ENCODE peak calls at places on chromosomes 1 and 21, in four cellular contexts. X is K562, B is GM12878, E is HepG2. S is an unnamed sample.

GRCh38 chr1:8874230-8875201 is 4.0 kb downstream of the ENO1 start:
- DNase-seq in X (no peak), B (no peak), E (no peak), S (no peak)

GRCh38 chr1:29197590-29197924 is 15.9 kb upstream of the SRSF4 start:
- DNase-seq in X (peak), B (no peak), E (peak), S (peak)

GRCh38 chr1:60898987-60899386 is 183.4 kb upstream of the NFIA start:
- DNase-seq in X (no peak), B (peak), E (no peak), S (no peak)

GRCh38 chr21:42939581-42940413 is 14.4 kb upstream of the ERVH48-1 start:
- DNase-seq in X (no peak), B (no peak), E (peak), S (peak)

GRCh38 chr1:89563957-89564604 is 39.5 kb downstream of the LRRC8B start:
- DNase-seq in X (no peak), B (no peak), E (no peak), S (no peak)

GRCh38 chr1:243179714-243180113 is 75.4 kb downstream of the CEP170 start:
- DNase-seq in X (no peak), B (no peak), E (no peak), S (no peak)

GRCh38 chr1:192630521-192631287 is 5.2 kb upstream of the RGS13 start:
- DNase-seq in X (no peak), B (no peak), E (no peak), S (no peak)

GRCh38 chr1:22861764-22862440 is 110.8 kb downstream of the LACTBL1 start:
- DNase-seq in X (peak), B (no peak), E (no peak), S (peak)

GRCh38 chr1:20350421-20350820 is 59.7 kb downstream of the VWA5B1 start:
- DNase-seq in X (no peak), B (no peak), E (no peak), S (no peak)

GRCh38 chr1:30860320-30860652 is 48.3 kb downstream of the SDC3 start:
- DNase-seq in X (no peak), B (no peak), E (no peak), S (no peak)

GRCh38 chr1:90340604-90341003 is 345.7 kb downstream of the ZNF326 start:
- DNase-seq in X (no peak), B (no peak), E (no peak), S (no peak)

GRCh38 chr1:213619026-213619425 is 368.7 kb upstream of the PROX1 start:
- DNase-seq in X (no peak), B (no peak), E (no peak), S (no peak)

GRCh38 chr1:178490967-178491366 is 5.8 kb downstream of the CLEC20A start:
- DNase-seq in X (no peak), B (no peak), E (no peak), S (no peak)

GRCh38 chr1:151992345-151993083 is 1.1 kb downstream of the S100A10 start:
- DNase-seq in X (peak), B (no peak), E (peak), S (peak)

GRCh38 chr1:151059342-151060240 is at the start of gene CDC42SE1:
- DNase-seq in X (peak), B (peak), E (peak), S (peak)

GRCh38 chr1:227903614-227904501 is 43.9 kb downstream of the WNT9A start:
- DNase-seq in X (no peak), B (no peak), E (no peak), S (no peak)

GRCh38 chr1:147626304-147626703 is 44.0 kb downstream of the ACP6 start:
- DNase-seq in X (no peak), B (no peak), E (no peak), S (no peak)

GRCh38 chr1:234322979-234323378 is 50.3 kb upstream of the COA6 start:
- DNase-seq in X (peak), B (no peak), E (peak), S (peak)

GRCh38 chr1:225963735-225964530 is 22.9 kb upstream of the LEFTY2 start:
- DNase-seq in X (no peak), B (no peak), E (no peak), S (no peak)

GRCh38 chr1:110476028-110476765 is 25.2 kb downstream of the PROK1 start:
- DNase-seq in X (no peak), B (no peak), E (no peak), S (no peak)

GRCh38 chr1:206479164-206480125 is 9.2 kb downstream of the IKBKE start:
- DNase-seq in X (peak), B (no peak), E (peak), S (peak)

GRCh38 chr1:21854090-21854750 is 42.2 kb downstream of the LDLRAD2 start:
- DNase-seq in X (no peak), B (no peak), E (no peak), S (no peak)

GRCh38 chr1:229874609-229875008 is 192.4 kb upstream of the GALNT2 start:
- DNase-seq in X (no peak), B (no peak), E (no peak), S (no peak)

GRCh38 chr1:224884428-224884827 is 45.0 kb upstream of the DNAH14 start:
- DNase-seq in X (no peak), B (no peak), E (no peak), S (no peak)

GRCh38 chr1:99570486-99571089 is 75.3 kb upstream of the PALMD start:
- DNase-seq in X (no peak), B (no peak), E (no peak), S (no peak)

GRCh38 chr1:153649137-153649866 is 9.2 kb upstream of the SNAPIN start:
- DNase-seq in X (peak), B (no peak), E (no peak), S (no peak)

GRCh38 chr21:35428489-35428888 is 379.4 kb upstream of the RUNX1 start:
- DNase-seq in X (no peak), B (no peak), E (no peak), S (peak)

GRCh38 chr1:231674575-231674974 is 48.0 kb downstream of the DISC1 start:
- DNase-seq in X (no peak), B (no peak), E (peak), S (no peak)

GRCh38 chr1:165662186-165662585 is 31.2 kb downstream of the MGST3 start:
- DNase-seq in X (no peak), B (no peak), E (no peak), S (no peak)

GRCh38 chr1:165661691-165662090 is 30.7 kb downstream of the MGST3 start:
- DNase-seq in X (no peak), B (no peak), E (no peak), S (no peak)

GRCh38 chr1:165668184-165668583 is 30.2 kb downstream of the ALDH9A1 start:
- DNase-seq in X (no peak), B (no peak), E (no peak), S (no peak)

GRCh38 chr1:165671531-165671930 is 26.8 kb downstream of the ALDH9A1 start:
- DNase-seq in X (no peak), B (no peak), E (no peak), S (no peak)

DNA sequence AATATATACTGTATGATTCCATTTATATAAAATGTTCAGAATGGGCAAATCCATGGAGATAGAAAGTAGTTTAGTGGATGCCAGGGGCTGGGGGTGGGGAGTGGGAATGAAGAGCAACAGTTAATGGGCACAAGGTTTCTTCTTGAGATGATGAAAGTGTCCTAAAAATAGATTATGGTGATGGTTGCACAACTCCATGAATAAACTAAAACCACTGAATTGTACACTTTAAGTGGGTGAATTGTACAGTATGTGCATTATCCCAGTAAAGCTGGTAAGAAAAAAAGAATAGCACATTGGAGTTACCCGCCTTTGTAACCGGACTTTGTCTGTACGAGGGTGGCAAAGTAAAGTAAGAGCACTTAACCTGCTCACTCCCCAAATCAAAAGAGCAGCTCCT is 32.2 kb downstream of the ALDH9A1 start:
- DNase-seq in X (no peak), B (no peak), E (no peak), S (no peak)
- TF ChIP-seq NR2C2 in X (no peak), B (no peak), E (no peak), S (no peak)

GRCh38 chr1:41683681-41684500 is 199.4 kb upstream of the EDN2 start:
- DNase-seq in X (peak), B (no peak), E (no peak), S (no peak)
- TF ChIP-seq ATF3 in X (peak), B (no peak), E (no peak), S (no peak)

GRCh38 chr1:43525995-43526394 is 4.7 kb upstream of the PTPRF start:
- DNase-seq in X (no peak), B (no peak), E (no peak), S (no peak)
- TF ChIP-seq NR2C2 in X (no peak), B (no peak), E (no peak), S (no peak)

GRCh38 chr1:166169182-166169581 is 2.4 kb upstream of the FAM78B start:
- DNase-seq in X (no peak), B (peak), E (no peak), S (no peak)

GRCh38 chr1:166172106-166172505 is 5.3 kb upstream of the FAM78B start:
- DNase-seq in X (no peak), B (no peak), E (no peak), S (no peak)

GRCh38 chr1:166170726-166171125 is 3.9 kb upstream of the FAM78B start:
- DNase-seq in X (no peak), B (no peak), E (no peak), S (no peak)

GRCh38 chr1:166167395-166167922 is 658 bp upstream of the FAM78B start:
- DNase-seq in X (no peak), B (no peak), E (no peak), S (no peak)

DNA sequence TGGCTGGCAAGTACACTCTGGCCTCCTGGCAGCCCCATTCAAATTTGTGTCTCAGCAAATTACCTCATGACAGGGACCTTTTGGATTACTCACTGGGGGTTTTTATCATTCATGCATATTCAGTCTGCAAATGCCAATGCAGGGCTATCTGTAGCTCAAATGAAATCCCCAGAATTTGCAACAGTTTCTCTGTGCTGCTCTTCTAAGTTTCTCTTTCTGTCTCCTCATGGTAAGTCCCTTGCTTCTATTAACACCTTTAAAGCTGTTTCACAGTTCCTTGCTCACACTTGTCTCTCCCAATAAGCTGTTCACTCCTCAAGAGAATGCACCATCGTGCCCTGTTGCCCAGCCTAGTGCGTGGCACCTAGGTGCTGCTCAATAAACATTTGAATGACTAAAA is 3.3 kb upstream of the FAM78B start:
- DNase-seq in X (no peak), B (peak), E (no peak), S (no peak)
- TF ChIP-seq ATF3 in X (no peak), B (no peak), E (no peak), S (no peak)